ENCODE peak calls at places on chromosomes 16 and 17, in ten cellular contexts. E is PC-9; N is AG09309; P is lower leg skin; H is posterior cingulate gyrus; R is uterus; C is Calu3; X is H9; M is effector CD4-positive, alpha-beta T cell; G is left ventricle myocardium superior. A is an unnamed sample.

GRCh38 chr17:49523706-49524472 is 28.8 kb downstream of the NGFR start:
- DNase-seq in E (peak), N (no peak), P (peak), H (no peak), R (peak), C (peak), X (peak), M (no peak), G (no peak), A (peak)

GRCh38 chr17:49076575-49077384 is 55.8 kb upstream of the B4GALNT2 start:
- DNase-seq in E (peak), N (peak), P (no peak), H (no peak), R (no peak), C (no peak), X (no peak), M (no peak), G (no peak), A (no peak)

GRCh38 chr17:46198233-46198632 is 5.0 kb upstream of the KANSL1 start:
- DNase-seq in E (no peak), N (no peak), P (no peak), H (no peak), R (no peak), C (no peak), X (no peak), M (no peak), G (no peak), A (no peak)

GRCh38 chr17:50972579-50972978 is 106.4 kb upstream of the TOB1 start:
- DNase-seq in E (no peak), N (no peak), P (no peak), H (no peak), R (no peak), C (no peak), X (no peak), M (no peak), G (no peak), A (no peak)

GRCh38 chr16:73840710-73841109 is 455.9 kb upstream of the PSMD7 start:
- DNase-seq in E (no peak), N (no peak), P (no peak), H (no peak), R (no peak), C (no peak), X (no peak), M (no peak), G (no peak), A (no peak)

GRCh38 chr17:83173180-83173996 is 94.0 kb downstream of the METRNL start:
- DNase-seq in E (no peak), N (no peak), P (no peak), H (no peak), R (peak), C (no peak), X (peak), M (no peak), G (no peak), A (no peak)

GRCh38 chr16:9739301-9739700 is 442.9 kb downstream of the GRIN2A start:
- DNase-seq in E (no peak), N (no peak), P (no peak), H (no peak), R (no peak), C (no peak), X (no peak), M (no peak), G (no peak), A (no peak)

GRCh38 chr17:77424585-77425344 is 284.0 kb downstream of the SEC14L1 start:
- DNase-seq in E (no peak), N (no peak), P (peak), H (peak), R (peak), C (no peak), X (no peak), M (no peak), G (peak), A (no peak)

GRCh38 chr17:63497708-63498483 is 21.0 kb downstream of the ACE start:
- DNase-seq in E (no peak), N (no peak), P (no peak), H (no peak), R (no peak), C (no peak), X (peak), M (no peak), G (no peak), A (no peak)

GRCh38 chr17:62749926-62750325 is 58.2 kb downstream of the MARCHF10 start:
- DNase-seq in E (no peak), N (no peak), P (no peak), H (no peak), R (no peak), C (no peak), X (no peak), M (no peak), G (no peak), A (no peak)

GRCh38 chr16:2689968-2690830 is 7.9 kb downstream of the KCTD5 start:
- DNase-seq in E (no peak), N (no peak), P (no peak), H (no peak), R (no peak), C (no peak), X (no peak), M (no peak), G (peak), A (no peak)

GRCh38 chr16:54269461-54269860 is 17.1 kb downstream of the IRX3 start:
- DNase-seq in E (no peak), N (no peak), P (no peak), H (no peak), R (no peak), C (no peak), X (no peak), M (no peak), G (no peak), A (no peak)

GRCh38 chr17:19805006-19805405 is 56.9 kb upstream of the ALDH3A1 start:
- DNase-seq in E (no peak), N (peak), P (no peak), H (no peak), R (no peak), C (no peak), X (no peak), M (no peak), G (no peak), A (no peak)

GRCh38 chr16:66258916-66259845 is 107.3 kb upstream of the CDH5 start:
- DNase-seq in E (no peak), N (no peak), P (peak), H (no peak), R (no peak), C (no peak), X (no peak), M (no peak), G (no peak), A (no peak)

GRCh38 chr16:30365200-30365599 is 5.1 kb downstream of the TBC1D10B start:
- DNase-seq in E (no peak), N (no peak), P (no peak), H (no peak), R (no peak), C (no peak), X (no peak), M (no peak), G (peak), A (no peak)

GRCh38 chr17:10151667-10152496 is 46.5 kb downstream of the GAS7 start:
- DNase-seq in E (no peak), N (no peak), P (peak), H (no peak), R (no peak), C (no peak), X (no peak), M (no peak), G (no peak), A (no peak)